ENCODE peak calls at places on chromosome 7, in nine cellular contexts. K, O, L, D, S, B, G, W and P are unnamed samples.

GRCh38 chr7:64946772-64947171 is 43.7 kb downstream of the ZNF273 start:
- DNase-seq in G (no peak), K (no peak), L (no peak), B (no peak), S (no peak), W (peak; percentile 1), O (no peak), D (peak; percentile 10), P (no peak)

GRCh38 chr7:146146866-146147265 is 30.3 kb downstream of the CNTNAP2 start:
- DNase-seq in D (no peak), L (peak; percentile 60), B (peak; percentile 39), O (no peak), S (no peak), G (no peak), W (no peak), K (no peak), P (peak; percentile 86)

GRCh38 chr7:143909863-143910262 is 7.9 kb upstream of the TCAF1 start:
- DNase-seq in B (peak; percentile 8), W (peak; percentile 8), G (no peak), S (no peak), K (no peak), D (no peak), O (no peak), L (no peak), P (no peak)

GRCh38 chr7:106176414-106177294 is 64.5 kb upstream of the SYPL1 start:
- DNase-seq in B (no peak), G (peak; percentile 52), W (peak; percentile 69), D (peak; percentile 83), O (peak; percentile 91), K (peak; percentile 92), L (peak; percentile 80), S (peak; percentile 71), P (peak; percentile 72)

GRCh38 chr7:32502656-32503189 is 7.4 kb downstream of the AVL9 start:
- DNase-seq in K (no peak), B (no peak), W (no peak), G (no peak), S (no peak), L (no peak), D (no peak), O (no peak), P (no peak)

GRCh38 chr7:42549866-42550485 is 313.0 kb upstream of the GLI3 start:
- DNase-seq in K (no peak), B (no peak), O (no peak), G (no peak), D (no peak), S (no peak), W (no peak), L (no peak), P (peak; percentile 11)

GRCh38 chr7:47832105-47832715 is 116.1 kb downstream of the PKD1L1 start:
- DNase-seq in O (no peak), W (no peak), K (no peak), B (no peak), D (no peak), L (no peak), G (no peak), S (no peak), P (no peak)

GRCh38 chr7:46291601-46292150 is 370.6 kb upstream of the IGFBP3 start:
- DNase-seq in B (peak; percentile 40), W (peak; percentile 75), S (no peak), O (no peak), G (no peak), K (no peak), D (no peak), L (peak; percentile 80), P (peak; percentile 31)

GRCh38 chr7:142873281-142873784 is 12.2 kb downstream of the TRPV6 start:
- DNase-seq in S (no peak), L (no peak), O (no peak), K (no peak), B (no peak), D (no peak), G (no peak), W (no peak), P (peak; percentile 47)

GRCh38 chr7:92797693-92798092 is 38.7 kb downstream of the CDK6 start:
- DNase-seq in B (no peak), S (no peak), O (no peak), K (no peak), W (peak; percentile 64), G (no peak), D (no peak), L (no peak), P (peak; percentile 37)

GRCh38 chr7:73893342-73894101 is 32.6 kb downstream of the TMEM270 start:
- DNase-seq in B (no peak), S (no peak), W (peak; percentile 29), K (peak; percentile 95), L (peak; percentile 35), O (no peak), D (peak; percentile 77), G (peak; percentile 15), P (no peak)

GRCh38 chr7:55774327-55775050 is 88.1 kb downstream of the SEPTIN14 start:
- DNase-seq in B (no peak), G (peak; percentile 19), O (no peak), W (no peak), S (peak; percentile 39), D (peak; percentile 32), L (peak; percentile 1), K (no peak), P (no peak)

GRCh38 chr7:107659666-107660065 is 962 bp upstream of the SLC26A4 start:
- DNase-seq in W (peak; percentile 87), D (no peak), B (peak; percentile 67), S (no peak), G (no peak), K (no peak), L (peak; percentile 74), O (no peak), P (peak; percentile 84)

GRCh38 chr7:92563345-92563744 is 26.8 kb downstream of the FAM133B start:
- DNase-seq in O (no peak), W (no peak), K (no peak), B (no peak), D (no peak), L (no peak), G (no peak), S (no peak), P (no peak)

GRCh38 chr7:127239814-127240213 is 12.9 kb downstream of the GRM8 start:
- DNase-seq in O (no peak), L (no peak), D (no peak), S (no peak), W (no peak), K (no peak), B (no peak), G (no peak), P (no peak)

GRCh38 chr7:99622596-99622995 is 5.8 kb downstream of the ZSCAN25 start:
- DNase-seq in S (no peak), G (no peak), B (no peak), D (no peak), W (no peak), K (peak; percentile 13), L (no peak), O (no peak), P (no peak)

GRCh38 chr7:5589819-5590595 is 166.4 kb upstream of the TNRC18 start:
- DNase-seq in W (no peak), O (no peak), L (no peak), S (no peak), D (no peak), K (no peak), B (no peak), G (no peak), P (no peak)

GRCh38 chr7:76225379-76225778 is 23.7 kb downstream of the SRRM3 start:
- DNase-seq in D (no peak), G (no peak), O (no peak), K (no peak), W (peak; percentile 23), B (no peak), S (no peak), L (peak; percentile 14), P (no peak)

GRCh38 chr7:30752979-30753378 is 1.0 kb downstream of the INMT start:
- DNase-seq in D (no peak), K (peak; percentile 85), W (no peak), L (peak; percentile 24), G (no peak), S (no peak), O (no peak), B (no peak), P (no peak)

GRCh38 chr7:4738711-4739527 is 36.5 kb upstream of the AP5Z1 start:
- DNase-seq in W (peak; percentile 95), D (no peak), L (peak; percentile 95), S (peak; percentile 45), K (peak; percentile 83), G (peak; percentile 35), O (no peak), B (peak; percentile 45), P (peak; percentile 94)

GRCh38 chr7:131829911-131830310 is 273.5 kb upstream of the PODXL start:
- DNase-seq in K (no peak), D (no peak), S (no peak), G (no peak), W (no peak), B (no peak), O (no peak), L (no peak), P (peak; percentile 43)

GRCh38 chr7:133887459-133887858 is 239.7 kb upstream of the LRGUK start:
- DNase-seq in D (no peak), W (peak; percentile 16), B (no peak), S (no peak), K (no peak), O (no peak), G (no peak), L (no peak), P (no peak)

GRCh38 chr7:80521809-80522208 is 9.9 kb upstream of the GNAT3 start:
- DNase-seq in O (no peak), L (no peak), B (no peak), S (no peak), W (no peak), G (no peak), D (no peak), K (no peak), P (no peak)

GRCh38 chr7:29611941-29612527 is 48.4 kb downstream of the PRR15 start:
- DNase-seq in G (no peak), S (no peak), B (no peak), L (no peak), O (no peak), K (no peak), D (no peak), W (no peak), P (no peak)

GRCh38 chr7:116524609-116525297 is at the start of gene CAV1:
- DNase-seq in W (peak; percentile 92), G (no peak), O (peak; percentile 89), K (peak; percentile 96), D (no peak), B (peak; percentile 89), S (peak; percentile 19), L (peak; percentile 97), P (peak; percentile 99)

GRCh38 chr7:124856299-124856888 is 73.2 kb downstream of the POT1 start:
- DNase-seq in L (peak; percentile 59), W (peak; percentile 61), O (no peak), B (peak; percentile 8), D (peak; percentile 38), G (no peak), S (no peak), K (no peak), P (peak; percentile 66)